ENCODE peak calls at places on chromosomes 12 and 14, in four cellular contexts. F is HCT116, U is GM23338, M is neural progenitor cell. P is an unnamed sample.
A peak's percentile ranks its signal among the peaks of the same experiment; 100 is the strongest.

GRCh38 chr14:95470942-95471499 is 45.4 kb downstream of the SYNE3 start:
- DNase-seq in F (no peak), U (no peak), M (no peak), P (no peak)

GRCh38 chr14:81638656-81639055 is 105.0 kb upstream of the SEL1L start:
- DNase-seq in F (no peak), U (no peak), M (no peak), P (no peak)

GRCh38 chr12:120468846-120469449 is 600 bp downstream of the SRSF9 start:
- DNase-seq in F (no peak), U (no peak), M (no peak), P (no peak)

GRCh38 chr14:89011727-89012271 is 187.3 kb downstream of the TTC8 start:
- DNase-seq in F (no peak), U (peak; percentile 47), M (no peak), P (no peak)

GRCh38 chr14:93536945-93537344 is 106.2 kb downstream of the UNC79 start:
- DNase-seq in F (peak; percentile 21), U (peak; percentile 85), M (peak; percentile 68), P (peak; percentile 36)

GRCh38 chr14:23182372-23183014 is 967 bp downstream of the SLC7A8 start:
- DNase-seq in F (peak; percentile 12), U (peak; percentile 94), M (peak; percentile 88), P (peak; percentile 35)

GRCh38 chr12:49293056-49293956 is 1.6 kb upstream of the PRPH start:
- DNase-seq in F (no peak), U (peak; percentile 72), M (peak; percentile 58), P (no peak)

GRCh38 chr14:51849095-51849494 is 11.3 kb upstream of the GNG2 start:
- DNase-seq in F (no peak), U (no peak), M (no peak), P (peak; percentile 52)

GRCh38 chr12:59710964-59711363 is 115.1 kb downstream of the SLC16A7 start:
- DNase-seq in F (no peak), U (no peak), M (no peak), P (no peak)

GRCh38 chr14:51880810-51881580 is 20.6 kb downstream of the GNG2 start:
- DNase-seq in F (no peak), U (no peak), M (no peak), P (no peak)

GRCh38 chr14:32623300-32624093 is 294.4 kb downstream of the AKAP6 start:
- DNase-seq in F (no peak), U (no peak), M (no peak), P (peak; percentile 69)

GRCh38 chr12:53712059-53712643 is 15.1 kb downstream of the CALCOCO1 start:
- DNase-seq in F (no peak), U (no peak), M (peak; percentile 20), P (no peak)

GRCh38 chr14:64107438-64107837 is 186.7 kb downstream of the ESR2 start:
- DNase-seq in F (no peak), U (no peak), M (no peak), P (no peak)

GRCh38 chr14:64685364-64686130 is 18.7 kb upstream of the PLEKHG3 start:
- DNase-seq in F (no peak), U (no peak), M (peak; percentile 36), P (no peak)

GRCh38 chr14:80955434-80955939 is at the start of gene TSHR:
- DNase-seq in F (no peak), U (peak; percentile 58), M (peak; percentile 23), P (no peak)

GRCh38 chr14:21520718-21521117 is 5.4 kb downstream of the SALL2 start:
- DNase-seq in F (no peak), U (no peak), M (no peak), P (no peak)

DNA sequence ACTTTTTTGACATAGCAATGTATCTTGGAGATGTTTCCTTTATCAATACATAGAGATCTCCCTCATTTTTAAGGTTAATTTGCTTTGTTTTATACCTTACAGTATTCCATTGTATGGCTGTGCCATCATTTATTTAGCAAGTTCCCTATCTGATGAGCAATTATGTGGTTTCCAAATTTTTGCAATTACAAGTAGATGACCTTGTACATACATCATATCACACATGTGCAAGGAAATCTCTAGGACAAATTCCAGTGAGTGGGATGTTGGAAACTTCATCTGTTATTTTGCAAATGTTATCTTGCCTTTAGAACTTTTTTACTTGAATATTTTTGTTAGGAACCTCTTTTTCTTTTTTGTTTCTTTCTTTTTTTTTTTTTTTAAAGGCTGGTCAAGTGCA is 49.7 kb downstream of the DRAM1 start:
- DNase-seq in F (no peak), U (no peak), M (no peak), P (no peak)
- TF ChIP-seq EZH2phosphoT487 in F (no peak), U (no peak), M (no peak), P (no peak)

GRCh38 chr14:42806909-42807315 is 1200.2 kb downstream of the LRFN5 start:
- DNase-seq in F (no peak), U (no peak), M (no peak), P (peak; percentile 63)

GRCh38 chr14:42804146-42804545 is 1197.5 kb downstream of the LRFN5 start:
- DNase-seq in F (no peak), U (no peak), M (no peak), P (no peak)
- TF ChIP-seq EZH2phosphoT487 in F (no peak), U (no peak), M (no peak), P (no peak)

GRCh38 chr12:51334774-51335173 is 10.8 kb upstream of the BIN2 start:
- DNase-seq in F (no peak), U (no peak), M (no peak), P (no peak)
- TF ChIP-seq EZH2phosphoT487 in F (no peak), U (no peak), M (no peak), P (no peak)

DNA sequence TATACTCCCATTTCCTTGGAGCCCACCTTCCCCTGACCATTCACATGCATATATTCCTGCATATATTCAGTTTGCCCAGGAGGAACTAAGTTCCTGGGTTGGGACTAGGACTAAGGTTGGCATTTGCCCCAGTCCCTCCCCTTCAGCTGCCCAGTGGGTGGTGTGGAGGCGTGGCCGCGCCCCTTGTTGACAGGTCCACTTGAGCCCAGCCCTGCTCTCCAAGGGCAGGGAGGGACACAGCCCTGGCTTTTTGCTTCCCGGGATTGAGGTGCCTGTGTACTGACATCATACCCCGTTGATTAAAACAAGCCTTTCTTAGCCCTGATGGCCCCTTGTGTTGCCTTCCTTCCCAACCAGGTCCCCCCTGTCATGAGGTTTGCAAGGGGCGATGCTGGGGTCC is 7.3 kb downstream of the ERBB3 start:
- DNase-seq in F (no peak), U (no peak), M (no peak), P (peak; percentile 11)
- TF ChIP-seq EZH2phosphoT487 in F (no peak), U (no peak), M (no peak), P (no peak)

P was measured in PC-3.